ENCODE peak calls at places on chromosomes 1 and 21, in four cellular contexts. One of them, this sample, is unnamed.

GRCh38 chr1:33517596-33518250 is 45.3 kb downstream of the ZSCAN20 start:
- DNase-seq in PC-3: no peak
- DNase-seq in WERI-Rb-1: no peak
- DNase-seq in colonic mucosa: no peak
- DNase-seq in this sample: no peak

GRCh38 chr1:53475661-53476060 is 16.5 kb downstream of the DMRTB1 start:
- DNase-seq in PC-3: no peak
- DNase-seq in WERI-Rb-1: no peak
- DNase-seq in colonic mucosa: no peak
- DNase-seq in this sample: no peak

GRCh38 chr1:65398083-65398482 is 22.4 kb upstream of the LEPR start:
- DNase-seq in PC-3: no peak
- DNase-seq in WERI-Rb-1: no peak
- DNase-seq in colonic mucosa: no peak
- DNase-seq in this sample: no peak

GRCh38 chr1:153494976-153495535 is 34.6 kb upstream of the S100A7 start:
- DNase-seq in PC-3: peak
- DNase-seq in WERI-Rb-1: peak
- DNase-seq in colonic mucosa: peak
- DNase-seq in this sample: peak

GRCh38 chr1:11802616-11802972 is 3.2 kb downstream of the MTHFR start:
- DNase-seq in PC-3: no peak
- DNase-seq in WERI-Rb-1: no peak
- DNase-seq in colonic mucosa: peak
- DNase-seq in this sample: peak

GRCh38 chr1:93707956-93708355 is 26.3 kb upstream of the BCAR3 start:
- DNase-seq in PC-3: no peak
- DNase-seq in WERI-Rb-1: no peak
- DNase-seq in colonic mucosa: no peak
- DNase-seq in this sample: no peak

GRCh38 chr1:88650676-88651418 is 33.2 kb upstream of the PKN2 start:
- DNase-seq in PC-3: no peak
- DNase-seq in WERI-Rb-1: peak
- DNase-seq in colonic mucosa: no peak
- DNase-seq in this sample: no peak

GRCh38 chr1:84156210-84156621 is 12.1 kb downstream of the PRKACB start:
- DNase-seq in PC-3: peak
- DNase-seq in WERI-Rb-1: no peak
- DNase-seq in colonic mucosa: no peak
- DNase-seq in this sample: peak

GRCh38 chr1:109821221-109821669 is 57.5 kb upstream of the EPS8L3 start:
- DNase-seq in PC-3: peak
- DNase-seq in WERI-Rb-1: no peak
- DNase-seq in colonic mucosa: peak
- DNase-seq in this sample: peak

GRCh38 chr1:227890451-227891222 is 57.1 kb downstream of the WNT9A start:
- DNase-seq in PC-3: no peak
- DNase-seq in WERI-Rb-1: no peak
- DNase-seq in colonic mucosa: peak
- DNase-seq in this sample: no peak

GRCh38 chr1:231630558-231631205 is 4.1 kb downstream of the DISC1 start:
- DNase-seq in PC-3: no peak
- DNase-seq in WERI-Rb-1: no peak
- DNase-seq in colonic mucosa: no peak
- DNase-seq in this sample: no peak

GRCh38 chr1:2411801-2412394 is 466 bp downstream of the PEX10 start:
- DNase-seq in PC-3: peak
- DNase-seq in WERI-Rb-1: peak
- DNase-seq in colonic mucosa: no peak
- DNase-seq in this sample: no peak

GRCh38 chr1:226816585-226816984 is 53.8 kb upstream of the PSEN2 start:
- DNase-seq in PC-3: peak
- DNase-seq in WERI-Rb-1: no peak
- DNase-seq in colonic mucosa: no peak
- DNase-seq in this sample: no peak

GRCh38 chr1:15207829-15208429 is 39.1 kb upstream of the FHAD1 start:
- DNase-seq in PC-3: no peak
- DNase-seq in WERI-Rb-1: no peak
- DNase-seq in colonic mucosa: no peak
- DNase-seq in this sample: no peak

GRCh38 chr1:246567258-246568235 is 1.3 kb downstream of the CNST start:
- DNase-seq in PC-3: peak
- DNase-seq in WERI-Rb-1: no peak
- DNase-seq in colonic mucosa: no peak
- DNase-seq in this sample: peak

GRCh38 chr1:30586671-30587070 is 136.7 kb downstream of the MATN1 start:
- DNase-seq in PC-3: no peak
- DNase-seq in WERI-Rb-1: no peak
- DNase-seq in colonic mucosa: peak
- DNase-seq in this sample: no peak

GRCh38 chr1:75310067-75310466 is 175.9 kb downstream of the LHX8 start:
- DNase-seq in PC-3: no peak
- DNase-seq in WERI-Rb-1: no peak
- DNase-seq in colonic mucosa: no peak
- DNase-seq in this sample: peak

GRCh38 chr21:45989355-45990048 is 7.9 kb downstream of the COL6A1 start:
- DNase-seq in PC-3: no peak
- DNase-seq in WERI-Rb-1: no peak
- DNase-seq in colonic mucosa: no peak
- DNase-seq in this sample: no peak

GRCh38 chr1:109721046-109721445 is 9.0 kb downstream of the GSTM5 start:
- DNase-seq in PC-3: no peak
- DNase-seq in WERI-Rb-1: no peak
- DNase-seq in colonic mucosa: no peak
- DNase-seq in this sample: no peak

GRCh38 chr1:153794671-153795324 is 19.6 kb downstream of the SLC27A3 start:
- DNase-seq in PC-3: no peak
- DNase-seq in WERI-Rb-1: peak
- DNase-seq in colonic mucosa: peak
- DNase-seq in this sample: no peak

GRCh38 chr1:51242546-51242945 is 6.5 kb downstream of the RNF11 start:
- DNase-seq in PC-3: no peak
- DNase-seq in WERI-Rb-1: no peak
- DNase-seq in colonic mucosa: no peak
- DNase-seq in this sample: no peak

GRCh38 chr1:37449936-37450335 is 24.4 kb upstream of the ZC3H12A start:
- DNase-seq in PC-3: no peak
- DNase-seq in WERI-Rb-1: no peak
- DNase-seq in colonic mucosa: no peak
- DNase-seq in this sample: no peak

GRCh38 chr1:23101891-23102688 is 66.6 kb downstream of the LUZP1 start:
- DNase-seq in PC-3: peak
- DNase-seq in WERI-Rb-1: no peak
- DNase-seq in colonic mucosa: peak
- DNase-seq in this sample: peak

GRCh38 chr1:19737413-19737812 is 62.3 kb downstream of the TMCO4 start:
- DNase-seq in PC-3: peak
- DNase-seq in WERI-Rb-1: peak
- DNase-seq in colonic mucosa: no peak
- DNase-seq in this sample: peak

GRCh38 chr1:164223378-164223777 is 335.6 kb upstream of the PBX1 start:
- DNase-seq in PC-3: no peak
- DNase-seq in WERI-Rb-1: no peak
- DNase-seq in colonic mucosa: no peak
- DNase-seq in this sample: no peak

GRCh38 chr1:41889506-41890414 is 29.0 kb downstream of the HIVEP3 start:
- DNase-seq in PC-3: no peak
- DNase-seq in WERI-Rb-1: no peak
- DNase-seq in colonic mucosa: no peak
- DNase-seq in this sample: no peak

GRCh38 chr1:215606564-215607168 is 39.6 kb downstream of the KCTD3 start:
- DNase-seq in PC-3: peak
- DNase-seq in WERI-Rb-1: no peak
- DNase-seq in colonic mucosa: no peak
- DNase-seq in this sample: peak

GRCh38 chr21:29367335-29367734 is 68.6 kb downstream of the BACH1 start:
- DNase-seq in PC-3: no peak
- DNase-seq in WERI-Rb-1: no peak
- DNase-seq in colonic mucosa: no peak
- DNase-seq in this sample: no peak

GRCh38 chr21:29374481-29374880 is 75.8 kb downstream of the BACH1 start:
- DNase-seq in PC-3: no peak
- DNase-seq in WERI-Rb-1: no peak
- DNase-seq in colonic mucosa: no peak
- DNase-seq in this sample: no peak

GRCh38 chr21:29376556-29376955 is 77.8 kb downstream of the BACH1 start:
- DNase-seq in PC-3: peak
- DNase-seq in WERI-Rb-1: peak
- DNase-seq in colonic mucosa: peak
- DNase-seq in this sample: no peak

GRCh38 chr21:29371464-29371863 is 72.7 kb downstream of the BACH1 start:
- DNase-seq in PC-3: no peak
- DNase-seq in WERI-Rb-1: no peak
- DNase-seq in colonic mucosa: no peak
- DNase-seq in this sample: no peak

GRCh38 chr21:29372063-29372802 is 73.5 kb downstream of the BACH1 start:
- DNase-seq in PC-3: peak
- DNase-seq in WERI-Rb-1: peak
- DNase-seq in colonic mucosa: peak
- DNase-seq in this sample: peak
- TF ChIP-seq CTCF in PC-3: peak
- TF ChIP-seq CTCF in WERI-Rb-1: peak
- TF ChIP-seq CTCF in colonic mucosa: peak
- TF ChIP-seq CTCF in this sample: peak

GRCh38 chr1:212560933-212561460 is 47.6 kb upstream of the ATF3 start:
- DNase-seq in PC-3: no peak
- DNase-seq in WERI-Rb-1: no peak
- DNase-seq in colonic mucosa: no peak
- DNase-seq in this sample: no peak
- H3K27ac ChIP-seq in PC-3: peak
- H3K27ac ChIP-seq in WERI-Rb-1: no peak
- H3K27ac ChIP-seq in colonic mucosa: no peak
- H3K27ac ChIP-seq in this sample: no peak

GRCh38 chr1:44926311-44926781 is 60.0 kb downstream of the EIF2B3 start:
- DNase-seq in PC-3: no peak
- DNase-seq in WERI-Rb-1: no peak
- DNase-seq in colonic mucosa: no peak
- DNase-seq in this sample: no peak

GRCh38 chr1:44919387-44919786 is 67.0 kb downstream of the EIF2B3 start:
- DNase-seq in PC-3: no peak
- DNase-seq in WERI-Rb-1: no peak
- DNase-seq in colonic mucosa: no peak
- DNase-seq in this sample: no peak

GRCh38 chr1:44929556-44929955 is 56.8 kb downstream of the EIF2B3 start:
- DNase-seq in PC-3: no peak
- DNase-seq in WERI-Rb-1: no peak
- DNase-seq in colonic mucosa: no peak
- DNase-seq in this sample: no peak

DNA sequence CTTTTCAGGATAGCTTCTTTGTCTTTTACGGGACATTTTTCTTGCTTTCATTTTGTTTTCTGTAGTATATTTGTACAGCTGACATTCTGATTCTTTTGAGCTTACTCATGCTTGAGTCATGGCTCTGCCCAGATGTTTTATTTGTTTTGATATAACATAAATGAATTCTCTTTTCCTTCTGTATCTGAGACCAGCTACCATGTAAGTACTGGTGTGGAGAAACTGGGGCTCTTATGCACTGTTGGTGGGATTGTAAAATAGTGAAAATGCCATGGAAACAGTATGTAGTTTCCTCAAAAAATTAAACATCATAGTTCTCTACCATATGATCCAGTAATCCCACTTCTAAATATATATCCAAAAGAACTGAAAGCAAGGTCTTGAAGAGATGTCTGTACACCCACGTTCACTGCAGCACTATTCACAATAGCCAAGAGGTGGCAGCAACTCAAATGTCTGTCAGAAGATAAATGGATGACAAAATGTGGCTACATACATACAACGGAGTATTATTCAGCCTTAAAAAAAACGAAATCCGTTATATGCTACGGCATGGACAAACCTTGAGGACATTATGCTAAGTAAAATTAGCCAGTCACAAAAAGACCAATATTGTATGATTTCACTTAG is 61.4 kb downstream of the EIF2B3 start:
- DNase-seq in PC-3: peak
- DNase-seq in WERI-Rb-1: peak
- DNase-seq in colonic mucosa: no peak
- DNase-seq in this sample: peak
- TF ChIP-seq CTCF in PC-3: peak
- TF ChIP-seq CTCF in WERI-Rb-1: peak
- TF ChIP-seq CTCF in colonic mucosa: peak
- TF ChIP-seq CTCF in this sample: peak

GRCh38 chr1:240455228-240455821 is 156.6 kb downstream of the GREM2 start:
- DNase-seq in PC-3: peak
- DNase-seq in WERI-Rb-1: no peak
- DNase-seq in colonic mucosa: no peak
- DNase-seq in this sample: no peak
- H3K27ac ChIP-seq in PC-3: no peak
- H3K27ac ChIP-seq in WERI-Rb-1: no peak
- H3K27ac ChIP-seq in colonic mucosa: no peak
- H3K27ac ChIP-seq in this sample: no peak

This sample was measured in RWPE1.